ENCODE peak calls at places on chromosome 18, in nine cellular contexts. One of them, this sample, is unnamed.
A peak's percentile ranks its signal among the peaks of the same experiment; 100 is the strongest.

GRCh38 chr18:36758623-36759022 is 70.2 kb downstream of the TPGS2 start:
- DNase-seq in stomach: no peak
- DNase-seq in naive thymus-derived CD4-positive, alpha-beta T cell: no peak
- DNase-seq in AG04450: no peak
- DNase-seq in body of pancreas: no peak
- DNase-seq in right atrium auricular region: no peak
- DNase-seq in CD4-positive, alpha-beta T cell: no peak
- DNase-seq in CD4-positive, CD25-positive, alpha-beta regulatory T cell: no peak
- DNase-seq in cardiac muscle cell: no peak
- DNase-seq in this sample: no peak

GRCh38 chr18:41370740-41371623 is 584.1 kb upstream of the PIK3C3 start:
- DNase-seq in CD4-positive, alpha-beta T cell: no peak
- DNase-seq in CD4-positive, CD25-positive, alpha-beta regulatory T cell: no peak
- DNase-seq in stomach: no peak
- DNase-seq in AG04450: no peak
- DNase-seq in right atrium auricular region: no peak
- DNase-seq in naive thymus-derived CD4-positive, alpha-beta T cell: no peak
- DNase-seq in cardiac muscle cell: no peak
- DNase-seq in body of pancreas: no peak
- DNase-seq in this sample: no peak

GRCh38 chr18:74489631-74490030 is 6.5 kb upstream of the CNDP2 start:
- DNase-seq in CD4-positive, alpha-beta T cell: no peak
- DNase-seq in naive thymus-derived CD4-positive, alpha-beta T cell: no peak
- DNase-seq in right atrium auricular region: no peak
- DNase-seq in body of pancreas: no peak
- DNase-seq in cardiac muscle cell: peak; percentile 65
- DNase-seq in AG04450: peak; percentile 18
- DNase-seq in CD4-positive, CD25-positive, alpha-beta regulatory T cell: no peak
- DNase-seq in stomach: no peak
- DNase-seq in this sample: no peak

GRCh38 chr18:27688581-27688980 is 488.3 kb downstream of the CDH2 start:
- DNase-seq in naive thymus-derived CD4-positive, alpha-beta T cell: no peak
- DNase-seq in stomach: no peak
- DNase-seq in right atrium auricular region: no peak
- DNase-seq in cardiac muscle cell: no peak
- DNase-seq in CD4-positive, CD25-positive, alpha-beta regulatory T cell: no peak
- DNase-seq in AG04450: no peak
- DNase-seq in body of pancreas: no peak
- DNase-seq in CD4-positive, alpha-beta T cell: no peak
- DNase-seq in this sample: no peak

GRCh38 chr18:26568926-26569700 is 20.8 kb upstream of the KCTD1 start:
- DNase-seq in body of pancreas: no peak
- DNase-seq in stomach: no peak
- DNase-seq in cardiac muscle cell: no peak
- DNase-seq in naive thymus-derived CD4-positive, alpha-beta T cell: no peak
- DNase-seq in right atrium auricular region: no peak
- DNase-seq in CD4-positive, CD25-positive, alpha-beta regulatory T cell: no peak
- DNase-seq in CD4-positive, alpha-beta T cell: no peak
- DNase-seq in AG04450: no peak
- DNase-seq in this sample: no peak

GRCh38 chr18:62524443-62525200 is 1.8 kb downstream of the ZCCHC2 start:
- DNase-seq in CD4-positive, CD25-positive, alpha-beta regulatory T cell: peak; percentile 52
- DNase-seq in cardiac muscle cell: peak; percentile 51
- DNase-seq in naive thymus-derived CD4-positive, alpha-beta T cell: peak; percentile 64
- DNase-seq in stomach: peak; percentile 73
- DNase-seq in right atrium auricular region: no peak
- DNase-seq in CD4-positive, alpha-beta T cell: peak; percentile 41
- DNase-seq in AG04450: no peak
- DNase-seq in body of pancreas: peak; percentile 65
- DNase-seq in this sample: peak; percentile 50

GRCh38 chr18:74635202-74635969 is 37.7 kb downstream of the ZNF407 start:
- DNase-seq in naive thymus-derived CD4-positive, alpha-beta T cell: no peak
- DNase-seq in stomach: no peak
- DNase-seq in CD4-positive, alpha-beta T cell: no peak
- DNase-seq in body of pancreas: peak; percentile 26
- DNase-seq in right atrium auricular region: no peak
- DNase-seq in CD4-positive, CD25-positive, alpha-beta regulatory T cell: no peak
- DNase-seq in AG04450: no peak
- DNase-seq in cardiac muscle cell: no peak
- DNase-seq in this sample: no peak

GRCh38 chr18:54388203-54389142 is 30.8 kb downstream of the C18orf54 start:
- DNase-seq in CD4-positive, CD25-positive, alpha-beta regulatory T cell: no peak
- DNase-seq in naive thymus-derived CD4-positive, alpha-beta T cell: no peak
- DNase-seq in stomach: no peak
- DNase-seq in cardiac muscle cell: peak; percentile 91
- DNase-seq in AG04450: peak; percentile 61
- DNase-seq in CD4-positive, alpha-beta T cell: no peak
- DNase-seq in body of pancreas: peak; percentile 18
- DNase-seq in right atrium auricular region: no peak
- DNase-seq in this sample: no peak

GRCh38 chr18:77811510-77811909 is 561.9 kb downstream of the GALR1 start:
- DNase-seq in stomach: no peak
- DNase-seq in cardiac muscle cell: no peak
- DNase-seq in naive thymus-derived CD4-positive, alpha-beta T cell: no peak
- DNase-seq in AG04450: no peak
- DNase-seq in CD4-positive, CD25-positive, alpha-beta regulatory T cell: no peak
- DNase-seq in body of pancreas: peak; percentile 8
- DNase-seq in CD4-positive, alpha-beta T cell: no peak
- DNase-seq in right atrium auricular region: no peak
- DNase-seq in this sample: no peak

GRCh38 chr18:70464343-70465114 is 175.7 kb downstream of the SOCS6 start:
- DNase-seq in body of pancreas: peak; percentile 75
- DNase-seq in AG04450: no peak
- DNase-seq in naive thymus-derived CD4-positive, alpha-beta T cell: peak; percentile 6
- DNase-seq in right atrium auricular region: peak; percentile 81
- DNase-seq in CD4-positive, CD25-positive, alpha-beta regulatory T cell: no peak
- DNase-seq in CD4-positive, alpha-beta T cell: peak; percentile 3
- DNase-seq in cardiac muscle cell: peak; percentile 78
- DNase-seq in stomach: peak; percentile 73
- DNase-seq in this sample: no peak

GRCh38 chr18:22899421-22899820 is 33.7 kb upstream of the RBBP8 start:
- DNase-seq in CD4-positive, alpha-beta T cell: no peak
- DNase-seq in body of pancreas: no peak
- DNase-seq in naive thymus-derived CD4-positive, alpha-beta T cell: no peak
- DNase-seq in right atrium auricular region: no peak
- DNase-seq in stomach: no peak
- DNase-seq in cardiac muscle cell: no peak
- DNase-seq in AG04450: no peak
- DNase-seq in CD4-positive, CD25-positive, alpha-beta regulatory T cell: no peak
- DNase-seq in this sample: no peak

GRCh38 chr18:63262369-63263335 is 56.9 kb downstream of the BCL2 start:
- DNase-seq in AG04450: no peak
- DNase-seq in right atrium auricular region: no peak
- DNase-seq in stomach: no peak
- DNase-seq in naive thymus-derived CD4-positive, alpha-beta T cell: no peak
- DNase-seq in cardiac muscle cell: no peak
- DNase-seq in CD4-positive, alpha-beta T cell: no peak
- DNase-seq in body of pancreas: no peak
- DNase-seq in CD4-positive, CD25-positive, alpha-beta regulatory T cell: no peak
- DNase-seq in this sample: no peak

GRCh38 chr18:68735498-68736343 is 20.8 kb upstream of the TMX3 start:
- DNase-seq in stomach: no peak
- DNase-seq in CD4-positive, alpha-beta T cell: no peak
- DNase-seq in body of pancreas: peak; percentile 18
- DNase-seq in right atrium auricular region: no peak
- DNase-seq in naive thymus-derived CD4-positive, alpha-beta T cell: no peak
- DNase-seq in AG04450: peak; percentile 32
- DNase-seq in CD4-positive, CD25-positive, alpha-beta regulatory T cell: no peak
- DNase-seq in cardiac muscle cell: peak; percentile 84
- DNase-seq in this sample: no peak

GRCh38 chr18:58449366-58449935 is 179.4 kb downstream of the ALPK2 start:
- DNase-seq in naive thymus-derived CD4-positive, alpha-beta T cell: no peak
- DNase-seq in right atrium auricular region: no peak
- DNase-seq in stomach: no peak
- DNase-seq in cardiac muscle cell: no peak
- DNase-seq in AG04450: no peak
- DNase-seq in CD4-positive, alpha-beta T cell: no peak
- DNase-seq in body of pancreas: no peak
- DNase-seq in CD4-positive, CD25-positive, alpha-beta regulatory T cell: no peak
- DNase-seq in this sample: no peak

GRCh38 chr18:51196811-51197660 is 445 bp downstream of the MEX3C start:
- DNase-seq in AG04450: no peak
- DNase-seq in cardiac muscle cell: peak; percentile 62
- DNase-seq in CD4-positive, CD25-positive, alpha-beta regulatory T cell: peak; percentile 37
- DNase-seq in naive thymus-derived CD4-positive, alpha-beta T cell: peak; percentile 12
- DNase-seq in CD4-positive, alpha-beta T cell: peak; percentile 26
- DNase-seq in right atrium auricular region: no peak
- DNase-seq in body of pancreas: peak; percentile 76
- DNase-seq in stomach: peak; percentile 61
- DNase-seq in this sample: peak; percentile 20

GRCh38 chr18:48920408-48921038 is 30.2 kb downstream of the SMAD7 start:
- DNase-seq in right atrium auricular region: no peak
- DNase-seq in stomach: no peak
- DNase-seq in CD4-positive, CD25-positive, alpha-beta regulatory T cell: no peak
- DNase-seq in AG04450: no peak
- DNase-seq in body of pancreas: no peak
- DNase-seq in naive thymus-derived CD4-positive, alpha-beta T cell: no peak
- DNase-seq in cardiac muscle cell: no peak
- DNase-seq in CD4-positive, alpha-beta T cell: no peak
- DNase-seq in this sample: no peak

GRCh38 chr18:8721716-8722115 is 16.4 kb downstream of the MTCL1 start:
- DNase-seq in AG04450: no peak
- DNase-seq in CD4-positive, alpha-beta T cell: no peak
- DNase-seq in cardiac muscle cell: peak; percentile 52
- DNase-seq in body of pancreas: no peak
- DNase-seq in naive thymus-derived CD4-positive, alpha-beta T cell: no peak
- DNase-seq in right atrium auricular region: peak; percentile 16
- DNase-seq in CD4-positive, CD25-positive, alpha-beta regulatory T cell: no peak
- DNase-seq in stomach: no peak
- DNase-seq in this sample: no peak

GRCh38 chr18:68721681-68722583 is 7.0 kb upstream of the TMX3 start:
- DNase-seq in CD4-positive, CD25-positive, alpha-beta regulatory T cell: no peak
- DNase-seq in cardiac muscle cell: peak; percentile 45
- DNase-seq in naive thymus-derived CD4-positive, alpha-beta T cell: peak; percentile 16
- DNase-seq in stomach: no peak
- DNase-seq in AG04450: no peak
- DNase-seq in CD4-positive, alpha-beta T cell: no peak
- DNase-seq in body of pancreas: no peak
- DNase-seq in right atrium auricular region: no peak
- DNase-seq in this sample: no peak

GRCh38 chr18:14978191-14978590 is 230.2 kb downstream of the ANKRD30B start:
- DNase-seq in cardiac muscle cell: no peak
- DNase-seq in CD4-positive, alpha-beta T cell: no peak
- DNase-seq in CD4-positive, CD25-positive, alpha-beta regulatory T cell: no peak
- DNase-seq in right atrium auricular region: peak; percentile 32
- DNase-seq in body of pancreas: no peak
- DNase-seq in naive thymus-derived CD4-positive, alpha-beta T cell: no peak
- DNase-seq in AG04450: no peak
- DNase-seq in stomach: no peak
- DNase-seq in this sample: no peak

GRCh38 chr18:14974576-14974975 is 226.6 kb downstream of the ANKRD30B start:
- DNase-seq in CD4-positive, alpha-beta T cell: no peak
- DNase-seq in naive thymus-derived CD4-positive, alpha-beta T cell: no peak
- DNase-seq in AG04450: no peak
- DNase-seq in stomach: no peak
- DNase-seq in body of pancreas: no peak
- DNase-seq in cardiac muscle cell: no peak
- DNase-seq in right atrium auricular region: peak; percentile 28
- DNase-seq in CD4-positive, CD25-positive, alpha-beta regulatory T cell: no peak
- DNase-seq in this sample: no peak

GRCh38 chr18:14974088-14974487 is 226.1 kb downstream of the ANKRD30B start:
- DNase-seq in stomach: no peak
- DNase-seq in right atrium auricular region: peak; percentile 26
- DNase-seq in CD4-positive, CD25-positive, alpha-beta regulatory T cell: no peak
- DNase-seq in AG04450: no peak
- DNase-seq in body of pancreas: no peak
- DNase-seq in naive thymus-derived CD4-positive, alpha-beta T cell: no peak
- DNase-seq in CD4-positive, alpha-beta T cell: no peak
- DNase-seq in cardiac muscle cell: no peak
- DNase-seq in this sample: no peak

GRCh38 chr18:14976736-14977430 is 228.9 kb downstream of the ANKRD30B start:
- DNase-seq in stomach: no peak
- DNase-seq in naive thymus-derived CD4-positive, alpha-beta T cell: no peak
- DNase-seq in CD4-positive, CD25-positive, alpha-beta regulatory T cell: no peak
- DNase-seq in right atrium auricular region: no peak
- DNase-seq in CD4-positive, alpha-beta T cell: no peak
- DNase-seq in AG04450: no peak
- DNase-seq in cardiac muscle cell: no peak
- DNase-seq in body of pancreas: no peak
- DNase-seq in this sample: no peak

DNA sequence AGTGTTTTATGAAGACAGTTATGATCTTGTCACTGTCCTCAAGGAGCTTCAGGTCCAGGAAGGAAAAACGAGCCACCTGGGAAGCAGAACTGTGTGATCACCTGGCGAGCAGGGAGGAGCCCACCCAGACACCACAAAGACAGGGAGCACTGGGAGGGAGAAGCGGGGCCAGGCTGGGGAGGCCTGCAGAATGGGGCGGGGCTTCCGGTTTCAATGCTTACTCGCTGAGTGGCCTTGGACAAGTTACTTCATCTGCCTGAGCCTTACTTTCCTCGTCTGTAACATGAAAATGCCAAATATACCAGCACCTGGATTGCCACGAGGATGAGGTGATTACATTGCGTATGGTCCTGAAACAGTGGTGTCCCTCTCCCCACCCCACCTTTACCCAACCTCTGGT is 227.5 kb downstream of the ANKRD30B start:
- DNase-seq in body of pancreas: no peak
- DNase-seq in CD4-positive, CD25-positive, alpha-beta regulatory T cell: no peak
- DNase-seq in right atrium auricular region: peak; percentile 11
- DNase-seq in AG04450: no peak
- DNase-seq in stomach: no peak
- DNase-seq in CD4-positive, alpha-beta T cell: no peak
- DNase-seq in naive thymus-derived CD4-positive, alpha-beta T cell: no peak
- DNase-seq in cardiac muscle cell: no peak
- DNase-seq in this sample: no peak
- H3K9me3 ChIP-seq in body of pancreas: no peaks in the 10 kb centered on the region
- H3K9me3 ChIP-seq in CD4-positive, CD25-positive, alpha-beta regulatory T cell: no peaks in the 10 kb centered on the region
- H3K9me3 ChIP-seq in right atrium auricular region: no peaks in the 10 kb centered on the region
- H3K9me3 ChIP-seq in AG04450: peaks cover 58% of the 10 kb centered on the region
- H3K9me3 ChIP-seq in stomach: no peaks in the 10 kb centered on the region
- H3K9me3 ChIP-seq in CD4-positive, alpha-beta T cell: no peaks in the 10 kb centered on the region
- H3K9me3 ChIP-seq in naive thymus-derived CD4-positive, alpha-beta T cell: no peaks in the 10 kb centered on the region
- H3K9me3 ChIP-seq in cardiac muscle cell: no peaks in the 10 kb centered on the region
- H3K9me3 ChIP-seq in this sample: no peaks in the 10 kb centered on the region

GRCh38 chr18:10784596-10785202 is 258.9 kb downstream of the NAPG start:
- DNase-seq in stomach: no peak
- DNase-seq in right atrium auricular region: no peak
- DNase-seq in CD4-positive, alpha-beta T cell: no peak
- DNase-seq in cardiac muscle cell: no peak
- DNase-seq in naive thymus-derived CD4-positive, alpha-beta T cell: no peak
- DNase-seq in CD4-positive, CD25-positive, alpha-beta regulatory T cell: no peak
- DNase-seq in body of pancreas: no peak
- DNase-seq in AG04450: no peak
- DNase-seq in this sample: no peak
- H3K9me3 ChIP-seq in stomach: no peaks in the 10 kb centered on the region
- H3K9me3 ChIP-seq in right atrium auricular region: no peaks in the 10 kb centered on the region
- H3K9me3 ChIP-seq in CD4-positive, alpha-beta T cell: no peaks in the 10 kb centered on the region
- H3K9me3 ChIP-seq in cardiac muscle cell: no peaks in the 10 kb centered on the region
- H3K9me3 ChIP-seq in naive thymus-derived CD4-positive, alpha-beta T cell: no peaks in the 10 kb centered on the region
- H3K9me3 ChIP-seq in CD4-positive, CD25-positive, alpha-beta regulatory T cell: no peaks in the 10 kb centered on the region
- H3K9me3 ChIP-seq in body of pancreas: no peaks in the 10 kb centered on the region
- H3K9me3 ChIP-seq in AG04450: no peaks in the 10 kb centered on the region
- H3K9me3 ChIP-seq in this sample: no peaks in the 10 kb centered on the region

GRCh38 chr18:14945984-14946383 is 198.0 kb downstream of the ANKRD30B start:
- DNase-seq in CD4-positive, CD25-positive, alpha-beta regulatory T cell: no peak
- DNase-seq in stomach: no peak
- DNase-seq in cardiac muscle cell: no peak
- DNase-seq in body of pancreas: no peak
- DNase-seq in right atrium auricular region: no peak
- DNase-seq in AG04450: no peak
- DNase-seq in CD4-positive, alpha-beta T cell: no peak
- DNase-seq in naive thymus-derived CD4-positive, alpha-beta T cell: no peak
- DNase-seq in this sample: no peak
- H3K9me3 ChIP-seq in CD4-positive, CD25-positive, alpha-beta regulatory T cell: no peaks in the 10 kb centered on the region
- H3K9me3 ChIP-seq in stomach: no peaks in the 10 kb centered on the region
- H3K9me3 ChIP-seq in cardiac muscle cell: no peaks in the 10 kb centered on the region
- H3K9me3 ChIP-seq in body of pancreas: no peaks in the 10 kb centered on the region
- H3K9me3 ChIP-seq in right atrium auricular region: no peaks in the 10 kb centered on the region
- H3K9me3 ChIP-seq in AG04450: peaks cover 61% of the 10 kb centered on the region
- H3K9me3 ChIP-seq in CD4-positive, alpha-beta T cell: no peaks in the 10 kb centered on the region
- H3K9me3 ChIP-seq in naive thymus-derived CD4-positive, alpha-beta T cell: no peaks in the 10 kb centered on the region
- H3K9me3 ChIP-seq in this sample: no peaks in the 10 kb centered on the region

GRCh38 chr18:35311506-35311905 is 21.5 kb upstream of the ZSCAN30 start:
- DNase-seq in right atrium auricular region: no peak
- DNase-seq in cardiac muscle cell: peak; percentile 51
- DNase-seq in body of pancreas: no peak
- DNase-seq in AG04450: no peak
- DNase-seq in stomach: no peak
- DNase-seq in naive thymus-derived CD4-positive, alpha-beta T cell: no peak
- DNase-seq in CD4-positive, CD25-positive, alpha-beta regulatory T cell: no peak
- DNase-seq in CD4-positive, alpha-beta T cell: no peak
- DNase-seq in this sample: no peak
- H3K9me3 ChIP-seq in right atrium auricular region: peaks cover 42% of the 10 kb centered on the region
- H3K9me3 ChIP-seq in cardiac muscle cell: no peaks in the 10 kb centered on the region
- H3K9me3 ChIP-seq in body of pancreas: no peaks in the 10 kb centered on the region
- H3K9me3 ChIP-seq in AG04450: peaks cover 25% of the 10 kb centered on the region
- H3K9me3 ChIP-seq in stomach: peaks cover 53% of the 10 kb centered on the region
- H3K9me3 ChIP-seq in naive thymus-derived CD4-positive, alpha-beta T cell: peaks cover 35% of the 10 kb centered on the region
- H3K9me3 ChIP-seq in CD4-positive, CD25-positive, alpha-beta regulatory T cell: peaks cover 76% of the 10 kb centered on the region
- H3K9me3 ChIP-seq in CD4-positive, alpha-beta T cell: peaks cover 72% of the 10 kb centered on the region
- H3K9me3 ChIP-seq in this sample: peaks cover 20% of the 10 kb centered on the region

This sample was measured in T-helper 17 cell.